ENCODE peak calls at places on chromosomes 5 and 9, in five cellular contexts. M, W, Z, E and U are unnamed samples.

GRCh38 chr9:109068764-109069163 is 51.0 kb downstream of the TMEM245 start:
- DNase-seq in W (no peak), M (no peak), Z (no peak), E (no peak), U (no peak)

GRCh38 chr9:15135167-15135792 is 171.7 kb downstream of the TTC39B start:
- DNase-seq in Z (peak), W (peak), E (peak), M (peak), U (peak)

GRCh38 chr9:86187121-86187520 is 72.3 kb downstream of the C9orf153 start:
- DNase-seq in M (no peak), W (no peak), Z (no peak), E (no peak), U (no peak)

GRCh38 chr5:102753889-102754498 is 1.1 kb upstream of the PAM start:
- DNase-seq in M (no peak), W (peak), Z (no peak), E (no peak), U (no peak)

GRCh38 chr5:172487671-172488070 is 33.3 kb upstream of the SH3PXD2B start:
- DNase-seq in W (no peak), Z (no peak), E (no peak), M (no peak), U (no peak)

GRCh38 chr5:67640011-67640410 is 443.4 kb upstream of the CD180 start:
- DNase-seq in W (no peak), E (no peak), M (no peak), Z (no peak), U (no peak)

GRCh38 chr9:16368425-16369087 is 501.9 kb downstream of the BNC2 start:
- DNase-seq in Z (peak), E (no peak), W (no peak), M (no peak), U (no peak)

GRCh38 chr5:40981420-40981819 is 72.1 kb downstream of the C7 start:
- DNase-seq in E (no peak), Z (no peak), M (no peak), W (no peak), U (no peak)

GRCh38 chr5:129664336-129664937 is 83.5 kb upstream of the MINAR2 start:
- DNase-seq in W (peak), M (no peak), Z (peak), E (no peak), U (no peak)

GRCh38 chr9:131951905-131952304 is 127.8 kb downstream of the MED27 start:
- DNase-seq in M (peak), Z (no peak), E (peak), W (no peak), U (no peak)

GRCh38 chr9:34603610-34604231 is 8.2 kb downstream of the RPP25L start:
- DNase-seq in Z (peak), M (peak), E (peak), W (peak), U (peak)

GRCh38 chr5:150399158-150400019 is 13.3 kb downstream of the CD74 start:
- DNase-seq in M (no peak), E (no peak), Z (no peak), W (no peak), U (no peak)

GRCh38 chr9:129109952-129110739 is 447 bp downstream of the CRAT start:
- DNase-seq in W (no peak), M (no peak), E (no peak), Z (no peak), U (no peak)

GRCh38 chr5:160507181-160507811 is 85.6 kb downstream of the PTTG1 start:
- DNase-seq in M (peak), W (no peak), Z (peak), E (no peak), U (no peak)

GRCh38 chr5:100252040-100252439 is 283.1 kb upstream of the FAM174A start:
- DNase-seq in E (no peak), W (no peak), M (no peak), Z (no peak), U (no peak)

GRCh38 chr5:161084108-161084507 is 232.1 kb upstream of the ATP10B start:
- DNase-seq in E (no peak), W (no peak), Z (no peak), M (no peak), U (no peak)

GRCh38 chr5:65255294-65255693 is 226.4 kb downstream of the ADAMTS6 start:
- DNase-seq in M (no peak), E (no peak), Z (no peak), W (no peak), U (no peak)

GRCh38 chr5:122385786-122386185 is 73.7 kb downstream of the SNCAIP start:
- DNase-seq in Z (no peak), E (no peak), M (no peak), W (no peak), U (no peak)

GRCh38 chr5:92309336-92309991 is 926.3 kb upstream of the ARRDC3 start:
- DNase-seq in Z (peak), M (no peak), W (no peak), E (peak), U (no peak)

GRCh38 chr5:7745882-7746735 is 104.8 kb downstream of the CFAP90 start:
- DNase-seq in M (peak), W (peak), E (peak), Z (peak), U (peak)

GRCh38 chr5:13412040-13412595 is 532.4 kb downstream of the DNAH5 start:
- DNase-seq in E (no peak), Z (peak), W (no peak), M (no peak), U (no peak)

GRCh38 chr9:68574150-68574549 is 33.5 kb upstream of the TMEM252 start:
- DNase-seq in Z (no peak), E (no peak), M (no peak), W (no peak), U (no peak)

GRCh38 chr5:174910245-174910737 is 185.9 kb downstream of the MSX2 start:
- DNase-seq in W (peak), M (peak), Z (peak), E (no peak), U (no peak)

GRCh38 chr9:72365525-72366256 is 683 bp upstream of the ZFAND5 start:
- DNase-seq in M (peak), Z (no peak), W (peak), E (peak), U (no peak)

GRCh38 chr9:131618071-131618479 is 72.8 kb downstream of the PRRT1B start:
- DNase-seq in W (no peak), Z (peak), E (no peak), M (no peak), U (no peak)

GRCh38 chr5:83048277-83048676 is 28.9 kb downstream of the TMEM167A start:
- DNase-seq in M (no peak), Z (peak), W (no peak), E (no peak), U (no peak)

GRCh38 chr9:136913701-136914438 is 27.6 kb downstream of the TRAF2 start:
- DNase-seq in E (no peak), M (no peak), Z (no peak), W (no peak), U (no peak)

GRCh38 chr9:16102154-16102553 is 549.3 kb downstream of the CCDC171 start:
- DNase-seq in Z (no peak), W (no peak), M (no peak), E (no peak), U (no peak)

GRCh38 chr9:19994296-19994695 is 205.5 kb upstream of the SLC24A2 start:
- DNase-seq in M (no peak), E (no peak), W (no peak), Z (peak), U (peak)

GRCh38 chr9:18077941-18078678 is 395.8 kb upstream of the ADAMTSL1 start:
- DNase-seq in Z (peak), W (no peak), E (no peak), M (no peak), U (no peak)

GRCh38 chr9:121529237-121529987 is 29.8 kb upstream of the GGTA1 start:
- DNase-seq in Z (peak), E (peak), M (peak), W (no peak), U (no peak)

GRCh38 chr5:66307647-66308257 is 163.7 kb downstream of the SREK1 start:
- DNase-seq in Z (peak), E (peak), W (peak), M (peak), U (peak)

GRCh38 chr5:115455241-115455640 is 89.3 kb downstream of the FEM1C start:
- DNase-seq in W (no peak), M (no peak), Z (no peak), E (no peak), U (no peak)

GRCh38 chr5:74127377-74128338 is 501.7 kb downstream of the ARHGEF28 start:
- DNase-seq in M (no peak), W (no peak), E (no peak), Z (peak), U (no peak)